ENCODE peak calls at places on chromosomes 5 and 9, in five cellular contexts. A is PC-3, F is tibial nerve, E is mesendoderm, L is left lung. K is an unnamed sample.
A peak's percentile ranks its signal among the peaks of the same experiment; 100 is the strongest.

GRCh38 chr9:92180669-92181181 is 65.5 kb upstream of the SPTLC1 start:
- DNase-seq in E (peak; percentile 82), F (no peak), A (peak; percentile 2), L (no peak), K (peak; percentile 48)

GRCh38 chr5:173020643-173021042 is 35.5 kb upstream of the CREBRF start:
- DNase-seq in E (no peak), A (no peak), L (no peak), F (no peak), K (no peak)

GRCh38 chr5:52868417-52868816 is 80.7 kb downstream of the ITGA1 start:
- DNase-seq in L (no peak), F (no peak), A (no peak), E (no peak), K (no peak)

GRCh38 chr9:106697799-106698591 is 165.0 kb upstream of the ZNF462 start:
- DNase-seq in F (peak; percentile 32), L (peak; percentile 83), E (no peak), A (no peak), K (no peak)

GRCh38 chr5:147439253-147439652 is 70.6 kb downstream of the DPYSL3 start:
- DNase-seq in E (no peak), A (no peak), F (no peak), L (no peak), K (no peak)

GRCh38 chr5:53339962-53340540 is 140.4 kb upstream of the FST start:
- DNase-seq in E (peak; percentile 24), F (no peak), A (no peak), L (no peak), K (no peak)

GRCh38 chr5:112579771-112580170 is 157.9 kb upstream of the APC start:
- DNase-seq in F (no peak), L (no peak), E (peak; percentile 11), A (no peak), K (no peak)

GRCh38 chr5:60084226-60084625 is 190.7 kb upstream of the PDE4D start:
- DNase-seq in A (no peak), L (no peak), F (no peak), E (no peak), K (no peak)

GRCh38 chr5:50958852-50959457 is 292.5 kb downstream of the PARP8 start:
- DNase-seq in E (peak; percentile 54), L (no peak), A (peak; percentile 49), F (peak; percentile 60), K (no peak)

GRCh38 chr9:83472221-83472665 is 66.0 kb downstream of the FRMD3 start:
- DNase-seq in L (no peak), A (peak; percentile 91), E (no peak), F (no peak), K (no peak)

GRCh38 chr5:134101686-134102439 is 12.6 kb upstream of the TCF7 start:
- DNase-seq in A (peak; percentile 62), F (peak; percentile 46), E (peak; percentile 83), L (peak; percentile 91), K (peak; percentile 19)

GRCh38 chr5:31806566-31806965 is 167.6 kb downstream of the PDZD2 start:
- DNase-seq in A (no peak), L (no peak), E (no peak), F (no peak), K (no peak)

GRCh38 chr5:103262422-103262871 is 3.9 kb downstream of the MACIR start:
- DNase-seq in L (no peak), A (peak; percentile 82), E (no peak), F (no peak), K (no peak)

GRCh38 chr5:111863801-111864200 is 106.8 kb upstream of the NREP start:
- DNase-seq in E (no peak), A (peak; percentile 18), L (no peak), F (no peak), K (no peak)

GRCh38 chr5:132767150-132767549 is 9.9 kb downstream of the SEPTIN8 start:
- DNase-seq in A (no peak), E (no peak), F (no peak), L (no peak), K (no peak)

GRCh38 chr5:1003296-1003937 is 5.2 kb upstream of the NKD2 start:
- DNase-seq in A (peak; percentile 98), E (no peak), L (peak; percentile 62), F (peak; percentile 34), K (no peak)

GRCh38 chr9:71179183-71179582 is 57.8 kb upstream of the TRPM3 start:
- DNase-seq in F (no peak), L (no peak), E (no peak), A (no peak), K (no peak)

GRCh38 chr9:76729980-76730737 is 34.1 kb upstream of the PCA3 start:
- DNase-seq in L (no peak), F (no peak), A (no peak), E (no peak), K (no peak)

GRCh38 chr5:102759289-102759688 is 4.2 kb downstream of the PAM start:
- DNase-seq in E (no peak), A (no peak), L (no peak), F (peak; percentile 24), K (no peak)

GRCh38 chr9:136693490-136694162 is 6.4 kb upstream of the AGPAT2 start:
- DNase-seq in L (peak; percentile 91), F (no peak), A (peak; percentile 89), E (peak; percentile 51), K (no peak)

GRCh38 chr5:72394688-72395087 is 74.5 kb downstream of the PTCD2 start:
- DNase-seq in E (peak; percentile 42), F (no peak), A (peak; percentile 30), L (no peak), K (peak; percentile 1)

GRCh38 chr5:42487077-42487476 is 63.8 kb downstream of the GHR start:
- DNase-seq in E (no peak), L (no peak), A (no peak), F (no peak), K (no peak)

GRCh38 chr5:150446103-150446502 is 3.4 kb downstream of the RPS14 start:
- DNase-seq in F (no peak), A (no peak), L (no peak), E (no peak), K (no peak)

GRCh38 chr9:114913217-114913616 is 17.2 kb downstream of the TNFSF8 start:
- DNase-seq in E (no peak), L (no peak), F (no peak), A (no peak), K (no peak)

GRCh38 chr5:139569276-139569955 is 8.3 kb downstream of the UBE2D2 start:
- DNase-seq in F (no peak), E (no peak), L (no peak), A (no peak), K (no peak)

GRCh38 chr5:139562847-139563246 is 1.7 kb downstream of the UBE2D2 start:
- DNase-seq in A (peak; percentile 21), E (no peak), L (no peak), F (no peak), K (no peak)

GRCh38 chr5:139561655-139562451 is 714 bp downstream of the UBE2D2 start:
- DNase-seq in L (peak; percentile 90), F (peak; percentile 5), A (peak; percentile 24), E (peak; percentile 65), K (no peak)

GRCh38 chr5:139565411-139566305 is 4.5 kb downstream of the UBE2D2 start:
- DNase-seq in E (no peak), F (no peak), A (no peak), L (no peak), K (no peak)

DNA sequence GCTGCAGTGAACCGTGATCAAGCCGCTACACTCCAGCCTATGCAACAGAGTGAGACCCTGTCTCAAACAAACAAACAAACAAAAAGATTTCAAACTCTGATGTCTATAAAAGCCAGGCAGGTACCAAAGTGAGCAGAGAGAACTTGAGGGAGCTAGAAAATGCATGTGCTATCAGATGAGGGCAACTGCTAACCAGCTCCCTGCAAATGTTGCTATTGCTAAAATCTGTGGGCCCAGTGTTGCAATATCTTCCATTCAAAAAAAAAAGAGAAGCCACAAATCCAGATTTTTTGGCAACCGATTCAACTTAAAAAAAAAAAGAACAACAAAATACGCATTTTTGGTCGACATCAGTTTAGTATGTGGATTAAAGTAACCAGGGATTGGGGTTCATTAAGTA is 5.5 kb downstream of the UBE2D2 start:
- DNase-seq in L (no peak), E (no peak), F (no peak), A (no peak), K (peak; percentile 43)
- H3K4me3 ChIP-seq in L (no peak overlapping the region), E (no peak overlapping the region), F (no peak overlapping the region), A (no peak overlapping the region), K (no peak overlapping the region)

DNA sequence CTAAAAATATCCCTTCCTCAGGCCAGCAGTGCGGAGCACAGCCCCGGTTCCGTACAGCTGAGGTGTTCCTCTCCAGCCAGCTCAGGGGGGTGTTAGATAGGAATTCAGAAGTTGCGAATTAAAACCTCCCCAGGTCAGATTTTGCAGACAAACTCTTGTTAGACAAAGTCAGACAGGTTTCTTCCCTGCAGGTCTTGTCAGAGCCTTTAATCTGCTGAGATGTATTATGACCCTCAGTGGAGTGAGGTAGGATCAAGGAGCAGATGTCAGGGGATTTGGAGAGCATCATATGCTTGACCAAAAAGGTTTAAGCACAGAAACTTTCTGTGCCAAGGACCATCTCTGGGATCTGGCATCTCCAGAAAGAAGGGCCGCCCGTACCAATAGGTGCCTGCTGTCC is 60.1 kb downstream of the NTNG2 start:
- DNase-seq in L (peak; percentile 2), E (no peak), F (no peak), A (no peak), K (no peak)
- H3K27ac ChIP-seq in L (no peak overlapping the region), E (no peak overlapping the region), F (no peak overlapping the region), A (no peak overlapping the region), K (no peak overlapping the region)

DNA sequence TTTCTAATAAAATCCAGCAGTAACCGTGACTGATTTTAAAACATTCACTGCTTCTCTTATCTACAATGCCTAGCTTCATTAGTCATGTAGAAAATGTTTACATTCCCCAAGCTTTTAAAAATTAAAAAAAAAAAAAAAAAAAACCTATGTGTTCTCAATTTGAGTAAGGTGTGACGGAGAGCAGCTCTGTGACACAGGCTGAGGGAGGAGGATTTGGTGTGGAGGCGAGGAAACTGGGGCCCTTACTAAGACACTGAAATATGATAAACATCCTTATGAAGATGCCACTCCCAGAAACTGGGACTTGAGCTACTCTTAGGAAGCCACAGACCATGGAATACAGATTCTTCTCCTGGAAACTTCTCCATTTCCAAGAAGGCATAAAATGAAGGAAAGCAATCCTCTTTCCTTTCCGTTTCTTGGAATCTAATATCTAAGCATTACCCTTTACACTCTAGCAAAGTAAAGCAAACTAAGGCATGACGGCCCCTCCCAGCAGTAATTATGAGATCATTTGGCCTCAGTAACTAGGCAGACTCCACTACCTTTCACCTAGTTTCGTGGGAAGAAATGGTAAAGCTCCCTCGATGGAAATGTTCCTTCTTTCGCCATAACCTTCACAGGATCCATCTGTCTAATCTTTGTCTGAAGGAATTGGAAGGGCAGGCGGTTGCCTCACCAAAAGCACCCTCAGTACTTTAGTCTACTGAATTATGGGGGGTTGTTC is 23.5 kb downstream of the GRAMD2B start:
- DNase-seq in L (no peak), F (no peak), A (peak; percentile 76), E (no peak), K (no peak)
- H3K4me3 ChIP-seq in L (no peak overlapping the region), F (no peak overlapping the region), A (peak overlapping the region; percentile 38), E (no peak overlapping the region), K (no peak overlapping the region)

DNA sequence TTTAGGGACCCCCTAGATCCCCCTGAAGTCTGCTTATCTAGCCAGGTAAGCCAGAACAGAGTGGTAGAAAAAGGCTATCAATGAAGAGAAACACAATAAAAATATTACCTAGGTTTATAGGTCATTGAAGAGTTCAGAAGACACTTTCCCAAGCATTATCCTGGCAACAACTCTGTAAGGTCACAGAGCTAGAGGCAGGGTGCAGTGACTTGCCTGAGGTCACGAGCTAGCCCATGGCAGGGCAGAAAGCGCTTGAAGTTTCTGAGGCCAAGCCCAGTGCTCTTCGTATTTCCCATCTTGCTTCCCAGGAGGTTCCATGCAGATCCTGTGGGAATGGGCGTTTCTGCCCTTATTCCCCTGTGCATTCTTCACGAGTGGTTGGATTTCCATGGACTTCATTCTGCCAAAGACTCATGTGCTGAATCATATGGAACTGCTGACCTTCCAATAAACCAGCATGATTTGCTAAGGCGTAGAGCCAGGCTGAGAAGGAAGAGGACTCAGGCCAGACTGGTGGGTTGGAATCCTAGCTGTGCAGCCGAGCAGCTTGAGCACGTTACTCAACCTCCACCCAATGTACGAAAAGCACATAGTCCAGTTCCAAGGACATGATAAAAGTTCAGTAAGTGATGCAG is 22.1 kb downstream of the TRMO start:
- DNase-seq in L (no peak), A (peak; percentile 9), F (no peak), E (no peak), K (no peak)
- H3K27ac ChIP-seq in L (no peak overlapping the region), A (no peak overlapping the region), F (no peak overlapping the region), E (no peak overlapping the region), K (no peak overlapping the region)